ENCODE peak calls at places on chromosome 17, in six cellular contexts. B is aorta, I is pancreas, D is K562, F is upper lobe of right lung, K is T-cell. J is an unnamed sample.

GRCh38 chr17:12180644-12181261 is 160.1 kb downstream of the MAP2K4 start:
- ATAC-seq in B (peak), I (peak), D (peak), F (peak), K (no peak), J (no peak)

GRCh38 chr17:72308744-72309395 is 188.1 kb downstream of the SOX9 start:
- ATAC-seq in B (no peak), I (no peak), D (no peak), F (no peak), K (no peak), J (no peak)

GRCh38 chr17:80768936-80769335 is 222.7 kb upstream of the CHMP6 start:
- ATAC-seq in B (no peak), I (no peak), D (no peak), F (no peak), K (no peak), J (no peak)

GRCh38 chr17:18159551-18160120 is 24.0 kb upstream of the ALKBH5 start:
- ATAC-seq in B (no peak), I (no peak), D (no peak), F (no peak), K (no peak), J (no peak)

GRCh38 chr17:28889996-28890395 is 7.5 kb downstream of the FLOT2 start:
- ATAC-seq in B (no peak), I (no peak), D (no peak), F (no peak), K (no peak), J (peak)

GRCh38 chr17:61393904-61394629 is 5.6 kb upstream of the TBX2 start:
- ATAC-seq in B (no peak), I (no peak), D (no peak), F (no peak), K (no peak), J (no peak)

GRCh38 chr17:50627782-50628601 is 6.7 kb upstream of the ABCC3 start:
- ATAC-seq in B (no peak), I (peak), D (no peak), F (peak), K (no peak), J (no peak)

GRCh38 chr17:83026311-83026811 is 53.0 kb upstream of the METRNL start:
- ATAC-seq in B (no peak), I (no peak), D (no peak), F (no peak), K (peak), J (no peak)

GRCh38 chr17:77145635-77146632 is 5.2 kb downstream of the SEC14L1 start:
- ATAC-seq in B (peak), I (peak), D (no peak), F (peak), K (no peak), J (peak)

GRCh38 chr17:38693700-38694329 is 11.3 kb upstream of the MLLT6 start:
- ATAC-seq in B (peak), I (peak), D (no peak), F (peak), K (no peak), J (no peak)

GRCh38 chr17:3659541-3660111 is 8.8 kb downstream of the TAX1BP3 start:
- ATAC-seq in B (peak), I (peak), D (no peak), F (peak), K (no peak), J (no peak)

GRCh38 chr17:1462164-1463112 is 6.4 kb upstream of the CRK start:
- ATAC-seq in B (no peak), I (no peak), D (peak), F (no peak), K (no peak), J (no peak)

GRCh38 chr17:79395046-79395445 is 215.8 kb downstream of the RBFOX3 start:
- ATAC-seq in B (no peak), I (no peak), D (no peak), F (no peak), K (no peak), J (no peak)

GRCh38 chr17:19263621-19264010 is 26.4 kb downstream of the EPN2 start:
- ATAC-seq in B (peak), I (peak), D (no peak), F (peak), K (no peak), J (no peak)